ENCODE peak calls at places on chromosomes 2 and 18, in five cellular contexts. E is stomach, Z is tibial nerve, C is K562, X is sigmoid colon. W is an unnamed sample.
A peak's percentile ranks its signal among the peaks of the same experiment; 100 is the strongest.

GRCh38 chr18:10432781-10433180 is 21.7 kb upstream of the APCDD1 start:
- DNase-seq in X (no peak), Z (peak; percentile 30), E (peak; percentile 41), C (no peak), W (no peak)

GRCh38 chr2:150063950-150064549 is 423.4 kb downstream of the RND3 start:
- DNase-seq in X (no peak), Z (no peak), E (no peak), C (no peak), W (no peak)

GRCh38 chr2:101520246-101520645 is 45.3 kb upstream of the RFX8 start:
- DNase-seq in E (no peak), C (no peak), Z (no peak), X (no peak), W (no peak)

GRCh38 chr2:21841341-21841740 is 717.6 kb downstream of the TDRD15 start:
- DNase-seq in E (no peak), Z (no peak), C (no peak), X (no peak), W (no peak)

GRCh38 chr18:22695674-22696073 is 237.5 kb upstream of the RBBP8 start:
- DNase-seq in E (no peak), C (no peak), Z (no peak), X (no peak), W (no peak)

GRCh38 chr18:46421973-46422551 is 235.0 kb downstream of the LOXHD1 start:
- DNase-seq in E (no peak), X (no peak), C (no peak), Z (no peak), W (no peak)

GRCh38 chr18:34862561-34862960 is 152.5 kb downstream of the DTNA start:
- DNase-seq in Z (no peak), C (no peak), E (no peak), X (no peak), W (no peak)

GRCh38 chr2:140695163-140695562 is 1435.7 kb downstream of the LRP1B start:
- DNase-seq in E (no peak), X (no peak), C (no peak), Z (no peak), W (no peak)

GRCh38 chr2:38271697-38272096 is 105.4 kb downstream of the ATL2 start:
- DNase-seq in X (no peak), C (no peak), Z (no peak), E (no peak), W (no peak)

GRCh38 chr18:5527603-5528002 is 16.2 kb downstream of the EPB41L3 start:
- DNase-seq in X (peak; percentile 79), E (no peak), Z (peak; percentile 61), C (no peak), W (peak; percentile 46)

GRCh38 chr2:207133862-207134519 is 31.8 kb downstream of the KLF7 start:
- DNase-seq in Z (peak; percentile 89), C (no peak), X (peak; percentile 93), E (no peak), W (peak; percentile 72)
- TF ChIP-seq EP300 in Z (peak; percentile 94), C (no peak), X (no peak), E (no peak), W (peak; percentile 7)

DNA sequence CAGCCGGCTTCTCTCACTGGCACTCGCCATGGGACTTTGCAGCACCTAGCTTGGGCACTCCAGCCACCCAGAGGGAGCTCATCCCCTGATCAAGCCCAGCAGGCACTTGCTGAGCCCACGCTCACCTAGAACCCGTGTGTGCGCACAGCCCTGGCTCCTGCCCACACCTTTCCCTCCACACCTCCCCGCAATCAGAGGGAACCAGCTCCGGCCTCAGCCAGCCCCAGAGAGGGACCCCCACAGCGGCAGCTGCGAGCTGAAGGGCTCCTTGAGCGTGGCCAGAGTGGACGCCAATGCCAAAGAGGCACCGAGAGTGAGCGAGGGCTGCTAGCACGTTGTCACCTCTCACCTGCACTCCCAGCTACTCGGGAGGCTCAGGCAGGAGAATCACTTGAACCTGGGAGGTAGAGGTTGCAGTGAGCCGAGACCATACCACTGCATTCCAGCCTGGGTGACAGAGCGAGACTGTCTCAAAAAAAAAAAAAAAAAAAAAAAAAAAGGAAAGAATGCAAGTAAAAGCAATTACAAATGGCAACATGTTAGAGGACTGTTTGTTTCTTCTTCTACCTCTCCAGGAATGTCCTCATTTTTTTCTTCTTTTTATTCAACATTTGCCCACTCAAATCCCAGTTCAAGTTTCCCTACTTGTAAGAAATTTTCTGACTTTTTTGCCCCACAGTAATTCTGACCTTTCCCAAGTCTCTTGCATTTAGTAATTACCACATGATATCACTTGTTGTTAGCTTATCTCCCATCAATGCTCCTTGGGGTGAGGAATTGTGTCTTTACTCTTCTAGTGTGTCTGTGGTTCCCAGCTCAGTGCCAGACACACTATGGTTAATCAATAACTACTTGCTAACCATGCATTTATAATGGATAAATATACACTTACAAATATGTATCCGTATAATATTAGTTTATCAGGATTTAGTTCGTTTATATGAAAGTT is 40.6 kb upstream of the ST3GAL5 start:
- DNase-seq in X (no peak), Z (no peak), E (no peak), C (no peak), W (no peak)
- H3K4me1 ChIP-seq in X (no peaks in the 10 kb centered on the region), Z (peaks cover 14% of the 10 kb centered on the region), E (peaks cover 9% of the 10 kb centered on the region), C (peaks cover 13% of the 10 kb centered on the region), W (peaks cover 15% of the 10 kb centered on the region)

GRCh38 chr2:96264086-96264485 is 1.7 kb downstream of the TMEM127 start:
- DNase-seq in X (no peak), Z (no peak), C (no peak), E (no peak), W (no peak)
- H3K27ac ChIP-seq in X (no peak overlapping the region), Z (no peak overlapping the region), C (no peak overlapping the region), E (no peak overlapping the region), W (no peak overlapping the region)

DNA sequence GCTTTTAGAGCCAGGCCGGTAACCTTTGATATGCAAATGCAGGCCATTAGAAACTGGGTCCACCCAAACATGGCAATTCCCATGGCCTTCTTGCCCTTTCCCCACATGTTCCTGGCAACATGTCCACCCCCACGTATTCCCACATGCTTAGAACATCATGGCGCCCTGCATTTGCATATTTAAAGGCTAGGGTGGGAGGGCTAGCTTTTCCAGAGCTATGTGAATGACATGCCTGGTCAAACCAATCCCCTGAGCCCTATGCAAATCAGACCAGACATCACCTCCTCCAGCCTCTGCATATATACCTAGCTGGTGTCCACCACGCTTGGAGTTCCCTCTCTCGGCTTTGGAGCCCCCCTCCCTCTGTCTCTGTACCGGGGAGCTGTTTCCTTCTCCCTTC is 481.9 kb downstream of the CDH2 start:
- DNase-seq in X (no peak), Z (no peak), C (no peak), E (no peak), W (no peak)
- TF ChIP-seq EP300 in X (no peak), Z (no peak), C (no peak), E (no peak), W (no peak)

DNA sequence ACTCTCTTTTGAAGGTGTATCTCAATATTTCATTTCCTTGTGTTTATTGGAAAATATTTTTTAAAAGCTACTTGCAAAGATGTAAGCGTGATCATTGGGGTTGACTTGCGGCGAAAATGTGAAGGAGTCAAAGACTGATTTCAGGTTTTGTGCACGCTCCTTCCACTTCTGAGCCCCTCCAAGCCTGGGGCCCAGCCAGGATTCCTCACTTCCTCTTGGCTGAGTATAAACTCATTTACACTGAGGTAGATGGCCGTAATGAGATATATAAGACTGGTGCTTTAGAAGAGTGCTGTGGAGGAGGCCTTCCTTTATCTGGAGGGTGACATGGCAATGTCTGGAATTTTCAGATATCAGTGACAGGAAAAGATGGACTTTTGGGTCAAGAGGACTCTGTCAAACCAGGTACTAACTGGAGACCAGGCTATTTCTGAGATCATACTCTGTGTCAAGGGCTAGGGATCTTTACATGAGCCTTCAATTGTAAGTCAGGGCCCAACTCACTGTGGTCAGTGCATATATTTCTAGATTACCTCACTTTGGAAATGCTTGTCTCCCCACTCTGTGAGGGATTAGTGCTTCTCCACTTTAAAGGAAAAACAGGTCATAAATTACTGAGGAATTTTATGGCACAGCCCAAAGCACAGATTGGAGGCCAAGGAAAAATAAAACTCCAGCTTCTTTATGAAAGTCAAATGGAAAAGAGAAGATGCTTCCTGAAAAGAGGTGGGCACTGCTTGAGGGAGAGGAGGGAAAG is 22.7 kb downstream of the PRKCE start:
- DNase-seq in Z (no peak), E (no peak), X (no peak), C (no peak), W (no peak)
- H3K4me1 ChIP-seq in Z (peaks cover 14% of the 10 kb centered on the region), E (peaks cover 19% of the 10 kb centered on the region), X (no peaks in the 10 kb centered on the region), C (peaks cover 3% of the 10 kb centered on the region), W (peaks cover 16% of the 10 kb centered on the region)

GRCh38 chr2:106609780-106610179 is 122.6 kb downstream of the CD8B2 start:
- DNase-seq in Z (no peak), C (no peak), E (no peak), X (no peak), W (no peak)

GRCh38 chr2:106602042-106602441 is 114.9 kb downstream of the CD8B2 start:
- DNase-seq in Z (no peak), E (no peak), X (no peak), C (no peak), W (no peak)

DNA sequence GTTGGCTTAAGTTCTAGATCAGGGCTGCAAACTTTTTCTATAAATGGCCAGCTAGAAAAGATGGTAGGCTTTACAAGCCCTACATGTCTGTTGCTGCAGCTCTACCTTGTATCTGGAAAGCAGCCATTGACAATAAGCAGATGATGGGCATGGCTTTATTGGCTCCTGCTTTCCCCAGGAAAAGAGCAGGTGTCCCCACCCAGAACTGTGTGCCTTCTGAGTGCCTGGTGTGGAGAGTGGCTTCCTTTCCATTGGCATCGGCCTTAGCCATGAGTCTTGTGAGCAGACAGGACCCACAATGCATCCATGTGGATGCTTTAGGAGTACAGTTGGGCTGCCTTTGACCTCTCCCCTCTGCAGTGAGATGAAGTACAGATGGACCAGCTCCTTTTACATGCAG is 120.2 kb downstream of the CD8B2 start:
- DNase-seq in C (no peak), E (no peak), X (no peak), Z (no peak), W (no peak)
- H3K27ac ChIP-seq in C (no peak overlapping the region), E (no peak overlapping the region), X (no peak overlapping the region), Z (no peak overlapping the region), W (no peak overlapping the region)

GRCh38 chr2:210768329-210768910 is 212.0 kb downstream of the CPS1 start:
- DNase-seq in E (no peak), Z (no peak), C (no peak), X (no peak), W (no peak)
- TF ChIP-seq EP300 in E (no peak), Z (no peak), C (no peak), X (no peak), W (no peak)

DNA sequence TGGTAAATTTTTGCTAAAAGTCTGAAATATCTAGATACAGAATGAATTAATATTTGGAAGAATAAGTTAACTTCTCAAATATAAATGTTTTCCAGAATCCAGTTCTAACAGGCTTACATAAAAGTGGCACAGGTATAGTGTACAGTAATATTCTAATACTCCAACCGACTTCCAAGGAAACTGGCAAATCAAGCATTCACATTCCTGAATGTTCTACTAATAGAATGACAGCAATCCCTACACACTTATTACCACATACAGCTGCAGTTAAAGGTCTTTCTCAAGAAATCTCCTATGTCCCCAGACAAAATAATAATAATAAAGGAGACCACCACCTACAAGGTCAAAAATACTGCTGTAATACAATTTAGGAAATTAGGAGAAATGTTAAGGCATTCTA is 31.9 kb downstream of the TMEM131 start:
- DNase-seq in C (no peak), Z (no peak), E (no peak), X (no peak), W (no peak)
- H3K4me1 ChIP-seq in C (peaks cover 14% of the 10 kb centered on the region), Z (peaks cover 4% of the 10 kb centered on the region), E (no peaks in the 10 kb centered on the region), X (no peaks in the 10 kb centered on the region), W (peaks cover 4% of the 10 kb centered on the region)

GRCh38 chr2:69791045-69791444 is 38.4 kb upstream of the GMCL1 start:
- DNase-seq in Z (no peak), C (no peak), E (no peak), X (no peak), W (no peak)
- H3K27ac ChIP-seq in Z (no peak overlapping the region), C (no peak overlapping the region), E (peak overlapping the region; percentile 67), X (peak overlapping the region; percentile 70), W (no peak overlapping the region)

W was measured in ovary.